ENCODE peak calls at places on chromosomes 13 and 19, in five cellular contexts. L, K, Z, A and P are unnamed samples.

GRCh38 chr19:29876414-29876813 is 64.6 kb downstream of the CCNE1 start:
- DNase-seq in L (no peak), K (no peak), Z (no peak), A (no peak), P (no peak)

GRCh38 chr13:29707876-29708543 is 112.5 kb upstream of the SLC7A1 start:
- DNase-seq in Z (peak), L (peak), K (no peak), A (peak), P (peak)

GRCh38 chr19:27974082-27974513 is 1238.9 kb downstream of the UQCRFS1 start:
- DNase-seq in K (no peak), A (peak), L (no peak), Z (no peak), P (peak)

GRCh38 chr19:13487985-13488384 is 18.3 kb downstream of the CACNA1A start:
- DNase-seq in A (no peak), L (no peak), Z (no peak), K (no peak), P (no peak)

GRCh38 chr19:40143612-40144011 is 47.6 kb upstream of the MAP3K10 start:
- DNase-seq in Z (no peak), K (no peak), L (no peak), A (no peak), P (no peak)

GRCh38 chr19:34325961-34326360 is 39.0 kb upstream of the GPI start:
- DNase-seq in A (no peak), L (no peak), K (no peak), Z (no peak), P (no peak)

GRCh38 chr13:113122571-113123225 is at the start of gene F10:
- DNase-seq in A (peak), K (peak), Z (peak), L (no peak), P (no peak)

GRCh38 chr19:506404-507285 is 652 bp upstream of the TPGS1 start:
- DNase-seq in Z (peak), L (peak), A (peak), K (peak), P (peak)

GRCh38 chr19:42229855-42230331 is 9.8 kb downstream of the ZNF526 start:
- DNase-seq in K (no peak), Z (no peak), A (peak), L (no peak), P (peak)

GRCh38 chr13:34462843-34463242 is 479.2 kb upstream of the NBEA start:
- DNase-seq in K (no peak), Z (no peak), A (no peak), L (peak), P (no peak)

GRCh38 chr19:13953021-13953531 is 767 bp downstream of the DCAF15 start:
- DNase-seq in K (no peak), L (peak), A (peak), Z (no peak), P (no peak)

GRCh38 chr13:25214371-25215252 is 42.5 kb upstream of the AMER2 start:
- DNase-seq in K (no peak), Z (no peak), L (peak), A (peak), P (no peak)

GRCh38 chr19:9881720-9882119 is 46.6 kb downstream of the PIN1 start:
- DNase-seq in Z (no peak), K (no peak), A (no peak), L (peak), P (peak)